ENCODE peak calls at places on chromosomes 1 and 21, in four cellular contexts. One of them, this sample, is unnamed.

GRCh38 chr1:217910205-217910604 is 279.1 kb downstream of the SPATA17 start:
- DNase-seq in H4: no peak
- DNase-seq in HAP-1: no peak
- DNase-seq in HS-27A: no peak
- DNase-seq in this sample: no peak

GRCh38 chr1:204065986-204066300 is 7.0 kb upstream of the SOX13 start:
- DNase-seq in H4: no peak
- DNase-seq in HS-27A: no peak
- DNase-seq in HAP-1: no peak
- DNase-seq in this sample: no peak

GRCh38 chr1:162230096-162230495 is 146.6 kb downstream of the SPATA46 start:
- DNase-seq in HS-27A: no peak
- DNase-seq in HAP-1: no peak
- DNase-seq in H4: peak; percentile 34
- DNase-seq in this sample: peak; percentile 11

GRCh38 chr21:39088831-39089380 is 94.3 kb downstream of the PSMG1 start:
- DNase-seq in HS-27A: peak; percentile 9
- DNase-seq in H4: no peak
- DNase-seq in HAP-1: no peak
- DNase-seq in this sample: no peak

GRCh38 chr1:62184291-62184690 is 10.4 kb upstream of the L1TD1 start:
- DNase-seq in HAP-1: no peak
- DNase-seq in HS-27A: no peak
- DNase-seq in H4: no peak
- DNase-seq in this sample: no peak

GRCh38 chr1:12616709-12617373 is 1.2 kb downstream of the DHRS3 start:
- DNase-seq in H4: no peak
- DNase-seq in HAP-1: peak; percentile 7
- DNase-seq in HS-27A: no peak
- DNase-seq in this sample: no peak

GRCh38 chr1:9031484-9032259 is 5.4 kb upstream of the SLC2A7 start:
- DNase-seq in H4: no peak
- DNase-seq in HS-27A: no peak
- DNase-seq in HAP-1: no peak
- DNase-seq in this sample: no peak

GRCh38 chr1:33346921-33347649 is 26.2 kb upstream of the A3GALT2 start:
- DNase-seq in H4: peak; percentile 95
- DNase-seq in HAP-1: no peak
- DNase-seq in HS-27A: peak; percentile 93
- DNase-seq in this sample: peak; percentile 47